ENCODE peak calls at places on chromosome 20, in eight cellular contexts. I is esophagus squamous epithelium; H is fibroblast of lung; M is body of pancreas; A is substantia nigra; N is RWPE1; F is CD8-positive, alpha-beta memory T cell; W is effector memory CD4-positive, alpha-beta T cell. D is an unnamed sample.

GRCh38 chr20:3743251-3743650 is 10.8 kb downstream of the HSPA12B start:
- DNase-seq in H (no peak), A (no peak), I (no peak), W (no peak), M (no peak), F (no peak), N (no peak), D (no peak)

GRCh38 chr20:41172296-41173140 is 35.2 kb downstream of the PLCG1 start:
- DNase-seq in N (no peak), H (peak), W (no peak), A (no peak), I (no peak), F (no peak), M (no peak), D (no peak)

GRCh38 chr20:64065973-64066341 is 3.0 kb downstream of the TCEA2 start:
- DNase-seq in H (peak), N (peak), I (no peak), F (peak), W (peak), A (no peak), M (no peak), D (peak)

GRCh38 chr20:2798814-2799213 is 1.6 kb downstream of the CPXM1 start:
- DNase-seq in F (no peak), M (no peak), N (no peak), W (no peak), A (no peak), H (no peak), I (no peak), D (no peak)

GRCh38 chr20:64241061-64241460 is 14.5 kb upstream of the PCMTD2 start:
- DNase-seq in F (no peak), M (no peak), N (no peak), H (no peak), W (no peak), I (no peak), A (no peak), D (no peak)

GRCh38 chr20:15079594-15080340 is 742.4 kb upstream of the FLRT3 start:
- DNase-seq in A (no peak), H (no peak), F (no peak), I (no peak), M (no peak), W (no peak), N (no peak), D (no peak)

GRCh38 chr20:42432931-42433330 is 756.8 kb downstream of the PTPRT start:
- DNase-seq in W (no peak), A (no peak), F (no peak), N (no peak), M (no peak), I (no peak), H (peak), D (no peak)

GRCh38 chr20:24798930-24799705 is 150.0 kb upstream of the CST7 start:
- DNase-seq in F (no peak), A (no peak), N (no peak), H (no peak), I (no peak), W (no peak), M (no peak), D (no peak)

GRCh38 chr20:5714261-5715041 is 35.8 kb upstream of the SHLD1 start:
- DNase-seq in F (peak), M (no peak), A (no peak), N (no peak), W (peak), H (no peak), I (no peak), D (peak)

GRCh38 chr20:12455152-12455551 is 537.5 kb downstream of the BTBD3 start:
- DNase-seq in M (no peak), I (no peak), F (no peak), N (no peak), W (no peak), H (no peak), A (no peak), D (no peak)

GRCh38 chr20:64064145-64064698 is 1.2 kb downstream of the TCEA2 start:
- DNase-seq in M (peak), A (no peak), I (no peak), F (no peak), H (peak), N (peak), W (no peak), D (no peak)

GRCh38 chr20:17617212-17617867 is 47.5 kb downstream of the DSTN start:
- DNase-seq in A (peak), M (peak), F (peak), N (peak), I (no peak), W (no peak), H (peak), D (no peak)

GRCh38 chr20:1189827-1190226 is 5.0 kb upstream of the TMEM74B start:
- DNase-seq in H (no peak), A (no peak), F (no peak), N (no peak), M (no peak), I (no peak), W (no peak), D (no peak)

GRCh38 chr20:62143976-62144825 is 632 bp downstream of the SS18L1 start:
- DNase-seq in M (peak), F (peak), I (no peak), W (peak), A (no peak), N (peak), H (peak), D (no peak)

GRCh38 chr20:15036938-15037337 is 699.5 kb upstream of the FLRT3 start:
- DNase-seq in M (no peak), N (no peak), F (no peak), I (no peak), W (no peak), A (no peak), H (no peak), D (no peak)

DNA sequence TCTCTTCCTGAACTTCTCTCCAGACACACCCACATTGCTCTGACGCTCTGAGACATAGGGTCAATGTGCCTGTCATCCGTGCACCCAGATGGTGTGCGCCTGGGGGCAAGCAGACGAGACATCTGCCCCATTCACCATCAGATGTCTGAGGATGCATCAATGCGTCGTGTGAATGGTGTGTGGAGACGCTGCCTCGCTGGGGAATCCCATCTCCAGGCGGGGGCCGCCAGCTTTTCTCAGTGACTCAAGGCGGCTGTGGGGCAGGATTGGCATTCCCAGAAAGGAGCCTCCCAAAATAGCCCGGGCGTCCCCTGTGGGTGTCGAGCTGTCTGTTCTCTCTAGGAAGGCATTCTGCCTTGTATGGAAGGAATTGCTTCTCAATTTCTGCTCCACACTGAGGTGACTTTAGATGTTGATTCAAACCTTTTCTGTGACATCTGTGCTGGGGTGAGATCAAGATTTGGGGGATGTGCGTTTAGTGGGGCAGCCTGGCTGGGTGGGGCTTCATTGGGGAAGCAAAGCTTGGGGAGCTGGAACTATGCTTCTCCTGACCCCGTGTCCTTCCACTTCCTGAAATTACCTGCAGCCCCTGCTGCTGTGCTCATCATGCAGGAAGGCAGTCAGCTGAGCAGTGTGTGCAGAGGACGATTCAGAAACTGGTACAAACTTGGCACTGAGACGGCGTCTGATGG is 103.9 kb downstream of the SYCP2 start:
- DNase-seq in N (no peak), I (no peak), H (no peak), W (no peak), M (no peak), A (no peak), F (no peak), D (no peak)
- H3K27ac ChIP-seq in N (peak), I (no peak), H (no peak), W (no peak), M (no peak), A (no peak), F (no peak), D (peak)

GRCh38 chr20:57756213-57756612 is 46.4 kb upstream of the PMEPA1 start:
- DNase-seq in N (no peak), H (no peak), W (no peak), M (no peak), I (no peak), A (no peak), F (no peak), D (no peak)
- H3K27ac ChIP-seq in N (no peak), H (no peak), W (no peak), M (no peak), I (no peak), A (no peak), F (no peak), D (no peak)

GRCh38 chr20:34350095-34350494 is 13.0 kb upstream of the ITCH start:
- DNase-seq in H (no peak), I (no peak), M (no peak), W (no peak), F (no peak), A (no peak), N (no peak), D (no peak)
- H3K27ac ChIP-seq in H (no peak), I (peak), M (no peak), W (no peak), F (no peak), A (no peak), N (no peak), D (no peak)

GRCh38 chr20:45366631-45367030 is 3.7 kb downstream of the SYS1 start:
- DNase-seq in M (no peak), A (no peak), H (no peak), F (no peak), W (no peak), N (no peak), I (no peak), D (no peak)

GRCh38 chr20:45367126-45367525 is 4.2 kb downstream of the SYS1 start:
- DNase-seq in N (no peak), M (no peak), A (no peak), F (no peak), I (no peak), H (no peak), W (no peak), D (no peak)

GRCh38 chr20:45366192-45366591 is 3.2 kb downstream of the SYS1 start:
- DNase-seq in M (no peak), H (no peak), I (no peak), N (no peak), A (no peak), F (no peak), W (no peak), D (no peak)

GRCh38 chr20:45363611-45364492 is 896 bp downstream of the SYS1 start:
- DNase-seq in N (no peak), M (no peak), F (no peak), A (no peak), H (no peak), W (no peak), I (no peak), D (no peak)

GRCh38 chr20:45365444-45365970 is 2.6 kb downstream of the SYS1 start:
- DNase-seq in N (no peak), F (no peak), H (no peak), M (no peak), A (no peak), W (no peak), I (no peak), D (no peak)
- H3K27ac ChIP-seq in N (no peak), F (no peak), H (no peak), M (no peak), A (no peak), W (no peak), I (peak), D (no peak)

DNA sequence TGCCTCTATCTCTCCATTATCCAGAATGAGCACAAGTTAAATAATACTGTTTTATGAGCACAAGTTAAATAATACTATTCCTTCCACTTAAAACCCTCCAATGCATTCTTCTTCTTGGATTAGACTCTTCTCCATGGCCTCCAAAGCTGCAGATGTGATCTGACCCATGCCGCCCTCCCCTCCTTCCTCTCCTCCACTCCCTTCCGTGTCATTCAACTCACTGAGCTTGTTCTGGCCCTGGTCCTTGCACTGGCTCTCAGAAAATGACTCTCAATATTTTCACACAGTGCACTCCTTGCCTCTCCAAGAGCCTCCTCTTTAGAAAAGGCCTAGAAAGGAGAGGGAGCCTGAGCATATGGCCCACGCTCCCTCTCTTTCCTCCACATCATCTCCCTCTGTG is 125.0 kb upstream of the CD93 start:
- DNase-seq in I (no peak), A (no peak), M (no peak), F (no peak), H (no peak), W (no peak), N (no peak), D (no peak)
- H3K27ac ChIP-seq in I (no peak), A (no peak), M (no peak), F (no peak), H (no peak), W (no peak), N (no peak), D (no peak)

DNA sequence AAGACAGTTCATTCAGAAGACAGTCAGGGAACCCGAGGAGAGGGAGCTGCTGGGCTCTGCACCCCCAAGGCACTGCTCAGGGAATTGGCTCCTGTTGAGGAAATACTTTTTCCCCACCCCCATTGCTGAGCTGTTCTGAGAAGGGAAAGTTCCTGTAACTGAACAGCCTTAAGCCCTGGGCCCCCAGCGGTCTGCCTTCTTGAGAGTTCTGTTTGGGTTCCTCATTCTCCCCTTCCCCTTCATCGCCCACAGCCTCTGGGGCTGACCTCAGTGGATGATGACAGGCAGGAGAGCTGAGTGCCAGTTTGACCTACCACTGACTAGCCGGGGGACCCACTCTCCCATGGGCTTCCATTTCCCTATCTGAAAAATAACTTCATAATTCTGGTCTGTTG is 10.7 kb downstream of the HCK start:
- DNase-seq in I (no peak), F (no peak), W (no peak), H (no peak), M (no peak), N (no peak), A (no peak), D (no peak)
- H3K27ac ChIP-seq in I (no peak), F (no peak), W (no peak), H (no peak), M (no peak), N (no peak), A (no peak), D (no peak)

GRCh38 chr20:38237381-38237780 is 23.2 kb downstream of the KIAA1755 start:
- DNase-seq in I (no peak), W (no peak), A (no peak), H (no peak), F (no peak), N (no peak), M (no peak), D (no peak)
- H3K27ac ChIP-seq in I (no peak), W (no peak), A (no peak), H (no peak), F (no peak), N (no peak), M (no peak), D (no peak)

GRCh38 chr20:49685161-49685601 is 28.5 kb downstream of the B4GALT5 start:
- DNase-seq in M (no peak), I (no peak), H (no peak), N (no peak), F (no peak), W (no peak), A (no peak), D (no peak)
- H3K27ac ChIP-seq in M (no peak), I (peak), H (no peak), N (peak), F (no peak), W (no peak), A (no peak), D (peak)

GRCh38 chr20:10034717-10035571 is at the start of gene ANKEF1:
- DNase-seq in F (peak), N (peak), A (peak), H (peak), M (peak), W (peak), I (peak), D (peak)
- H3K27ac ChIP-seq in F (peak), N (peak), A (no peak), H (peak), M (peak), W (peak), I (peak), D (peak)